ENCODE peak calls at places on chromosomes 12 and 14, in eight cellular contexts. One of them, this sample, is unnamed.

GRCh38 chr14:85466678-85467077 is 63.3 kb upstream of the FLRT2 start:
- DNase-seq in T-cell: no peak
- DNase-seq in Karpas-422: no peak
- DNase-seq in GM13977: no peak
- DNase-seq in fibroblast of mammary gland: peak; percentile 41
- DNase-seq in activated T-cell treated with anti-CD3 and anti-CD28 coated beads, Interleukin-2, amount 50 U/mL, for 24 hours: no peak
- DNase-seq in NCI-H1105: no peak
- DNase-seq in CD8-positive, alpha-beta memory T cell: no peak
- DNase-seq in this sample: peak; percentile 21

GRCh38 chr12:120290541-120291312 is 976 bp downstream of the RNU4-2 start:
- DNase-seq in T-cell: no peak
- DNase-seq in Karpas-422: no peak
- DNase-seq in GM13977: no peak
- DNase-seq in fibroblast of mammary gland: peak; percentile 2
- DNase-seq in activated T-cell treated with anti-CD3 and anti-CD28 coated beads, Interleukin-2, amount 50 U/mL, for 24 hours: peak; percentile 58
- DNase-seq in NCI-H1105: no peak
- DNase-seq in CD8-positive, alpha-beta memory T cell: peak; percentile 9
- DNase-seq in this sample: no peak

GRCh38 chr14:24927809-24928208 is 122.1 kb downstream of the STXBP6 start:
- DNase-seq in T-cell: no peak
- DNase-seq in Karpas-422: no peak
- DNase-seq in GM13977: no peak
- DNase-seq in fibroblast of mammary gland: no peak
- DNase-seq in activated T-cell treated with anti-CD3 and anti-CD28 coated beads, Interleukin-2, amount 50 U/mL, for 24 hours: no peak
- DNase-seq in NCI-H1105: no peak
- DNase-seq in CD8-positive, alpha-beta memory T cell: no peak
- DNase-seq in this sample: no peak

GRCh38 chr14:76644875-76645518 is 116.3 kb upstream of the VASH1 start:
- DNase-seq in T-cell: no peak
- DNase-seq in Karpas-422: peak; percentile 79
- DNase-seq in GM13977: peak; percentile 48
- DNase-seq in fibroblast of mammary gland: peak; percentile 14
- DNase-seq in activated T-cell treated with anti-CD3 and anti-CD28 coated beads, Interleukin-2, amount 50 U/mL, for 24 hours: no peak
- DNase-seq in NCI-H1105: peak; percentile 30
- DNase-seq in CD8-positive, alpha-beta memory T cell: no peak
- DNase-seq in this sample: peak; percentile 12

GRCh38 chr12:111438501-111438900 is 32.8 kb downstream of the SH2B3 start:
- DNase-seq in T-cell: peak; percentile 77
- DNase-seq in Karpas-422: no peak
- DNase-seq in GM13977: no peak
- DNase-seq in fibroblast of mammary gland: peak; percentile 60
- DNase-seq in activated T-cell treated with anti-CD3 and anti-CD28 coated beads, Interleukin-2, amount 50 U/mL, for 24 hours: peak; percentile 71
- DNase-seq in NCI-H1105: peak; percentile 40
- DNase-seq in CD8-positive, alpha-beta memory T cell: peak; percentile 52
- DNase-seq in this sample: peak; percentile 76

GRCh38 chr12:57904848-57905811 is 36.2 kb upstream of the ATP23 start:
- DNase-seq in T-cell: peak; percentile 80
- DNase-seq in Karpas-422: peak; percentile 92
- DNase-seq in GM13977: peak; percentile 74
- DNase-seq in fibroblast of mammary gland: peak; percentile 90
- DNase-seq in activated T-cell treated with anti-CD3 and anti-CD28 coated beads, Interleukin-2, amount 50 U/mL, for 24 hours: peak; percentile 91
- DNase-seq in NCI-H1105: peak; percentile 77
- DNase-seq in CD8-positive, alpha-beta memory T cell: peak; percentile 74
- DNase-seq in this sample: peak; percentile 91

GRCh38 chr14:68446243-68447040 is 346.4 kb downstream of the ZFP36L1 start:
- DNase-seq in T-cell: no peak
- DNase-seq in Karpas-422: no peak
- DNase-seq in GM13977: no peak
- DNase-seq in fibroblast of mammary gland: no peak
- DNase-seq in activated T-cell treated with anti-CD3 and anti-CD28 coated beads, Interleukin-2, amount 50 U/mL, for 24 hours: no peak
- DNase-seq in NCI-H1105: no peak
- DNase-seq in CD8-positive, alpha-beta memory T cell: no peak
- DNase-seq in this sample: no peak

GRCh38 chr12:112992541-112993398 is 14.5 kb downstream of the OAS2 start:
- DNase-seq in T-cell: peak; percentile 57
- DNase-seq in Karpas-422: peak; percentile 85
- DNase-seq in GM13977: peak; percentile 40
- DNase-seq in fibroblast of mammary gland: peak; percentile 65
- DNase-seq in activated T-cell treated with anti-CD3 and anti-CD28 coated beads, Interleukin-2, amount 50 U/mL, for 24 hours: peak; percentile 62
- DNase-seq in NCI-H1105: no peak
- DNase-seq in CD8-positive, alpha-beta memory T cell: peak; percentile 19
- DNase-seq in this sample: peak; percentile 34